ENCODE peak calls at places on chromosomes 6 and 20, in four cellular contexts. One of them, this sample, is unnamed.
A peak's percentile ranks its signal among the peaks of the same experiment; 100 is the strongest.

GRCh38 chr6:33987531-33988021 is 158.3 kb downstream of the GRM4 start:
- DNase-seq in Calu3: peak; percentile 55
- DNase-seq in Peyer's patch: peak; percentile 30
- DNase-seq in fibroblast of lung: no peak
- DNase-seq in this sample: no peak

GRCh38 chr20:18279231-18279630 is 9.1 kb upstream of the ZNF133 start:
- DNase-seq in fibroblast of lung: no peak
- DNase-seq in Calu3: no peak
- DNase-seq in Peyer's patch: no peak
- DNase-seq in this sample: no peak

GRCh38 chr6:132713355-132714134 is at the start of gene VNN1:
- DNase-seq in Peyer's patch: peak; percentile 83
- DNase-seq in Calu3: no peak
- DNase-seq in fibroblast of lung: no peak
- DNase-seq in this sample: no peak

GRCh38 chr6:1832844-1833787 is 223.4 kb downstream of the FOXC1 start:
- DNase-seq in Calu3: no peak
- DNase-seq in Peyer's patch: peak; percentile 68
- DNase-seq in fibroblast of lung: peak; percentile 60
- DNase-seq in this sample: no peak

GRCh38 chr6:81925201-81925600 is 172.7 kb upstream of the TENT5A start:
- DNase-seq in Calu3: no peak
- DNase-seq in Peyer's patch: no peak
- DNase-seq in fibroblast of lung: no peak
- DNase-seq in this sample: no peak

GRCh38 chr6:1136415-1136774 is 175.5 kb upstream of the FOXQ1 start:
- DNase-seq in fibroblast of lung: peak; percentile 54
- DNase-seq in Calu3: no peak
- DNase-seq in Peyer's patch: no peak
- DNase-seq in this sample: no peak

GRCh38 chr6:80939936-80940335 is 812.5 kb downstream of the TENT5A start:
- DNase-seq in Calu3: no peak
- DNase-seq in fibroblast of lung: no peak
- DNase-seq in Peyer's patch: no peak
- DNase-seq in this sample: no peak

GRCh38 chr6:122651031-122651430 is 40.8 kb downstream of the PKIB start:
- DNase-seq in Peyer's patch: no peak
- DNase-seq in fibroblast of lung: peak; percentile 55
- DNase-seq in Calu3: no peak
- DNase-seq in this sample: no peak

GRCh38 chr6:7974932-7975763 is 64.6 kb upstream of the TXNDC5 start:
- DNase-seq in Peyer's patch: peak; percentile 92
- DNase-seq in fibroblast of lung: peak; percentile 99
- DNase-seq in Calu3: peak; percentile 67
- DNase-seq in this sample: peak; percentile 45

GRCh38 chr20:49361872-49362663 is 84.2 kb upstream of the ZNFX1 start:
- DNase-seq in Peyer's patch: no peak
- DNase-seq in fibroblast of lung: no peak
- DNase-seq in Calu3: no peak
- DNase-seq in this sample: no peak

GRCh38 chr6:87155920-87156600 is 695 bp downstream of the ZNF292 start:
- DNase-seq in Calu3: peak; percentile 51
- DNase-seq in Peyer's patch: peak; percentile 66
- DNase-seq in fibroblast of lung: peak; percentile 59
- DNase-seq in this sample: peak; percentile 3

GRCh38 chr20:59780494-59781185 is 152.8 kb downstream of the SYCP2 start:
- DNase-seq in Peyer's patch: no peak
- DNase-seq in fibroblast of lung: no peak
- DNase-seq in Calu3: no peak
- DNase-seq in this sample: no peak

GRCh38 chr20:33490023-33490933 is at the start of gene CBFA2T2:
- DNase-seq in Calu3: no peak
- DNase-seq in Peyer's patch: peak; percentile 78
- DNase-seq in fibroblast of lung: peak; percentile 70
- DNase-seq in this sample: no peak

GRCh38 chr6:75842732-75843131 is 93.7 kb downstream of the MYO6 start:
- DNase-seq in fibroblast of lung: no peak
- DNase-seq in Peyer's patch: no peak
- DNase-seq in Calu3: no peak
- DNase-seq in this sample: no peak

GRCh38 chr20:58710481-58711265 is 18.1 kb downstream of the NPEPL1 start:
- DNase-seq in Peyer's patch: peak; percentile 36
- DNase-seq in fibroblast of lung: no peak
- DNase-seq in Calu3: no peak
- DNase-seq in this sample: no peak

GRCh38 chr6:101747711-101748110 is 354.2 kb downstream of the GRIK2 start:
- DNase-seq in Peyer's patch: no peak
- DNase-seq in Calu3: no peak
- DNase-seq in fibroblast of lung: peak; percentile 26
- DNase-seq in this sample: no peak

GRCh38 chr20:62577447-62577846 is 64.9 kb upstream of the SLCO4A1 start:
- DNase-seq in Calu3: peak; percentile 74
- DNase-seq in fibroblast of lung: no peak
- DNase-seq in Peyer's patch: peak; percentile 57
- DNase-seq in this sample: no peak
- TF ChIP-seq CTCF in Calu3: peak; percentile 2
- TF ChIP-seq CTCF in fibroblast of lung: no peak
- TF ChIP-seq CTCF in Peyer's patch: no peak
- TF ChIP-seq CTCF in this sample: no peak

GRCh38 chr20:36548006-36548315 is 6.6 kb downstream of the MYL9 start:
- DNase-seq in Peyer's patch: no peak
- DNase-seq in Calu3: no peak
- DNase-seq in fibroblast of lung: no peak
- DNase-seq in this sample: no peak
- TF ChIP-seq CTCF in Peyer's patch: no peak
- TF ChIP-seq CTCF in Calu3: no peak
- TF ChIP-seq CTCF in fibroblast of lung: no peak
- TF ChIP-seq CTCF in this sample: peak; percentile 30

DNA sequence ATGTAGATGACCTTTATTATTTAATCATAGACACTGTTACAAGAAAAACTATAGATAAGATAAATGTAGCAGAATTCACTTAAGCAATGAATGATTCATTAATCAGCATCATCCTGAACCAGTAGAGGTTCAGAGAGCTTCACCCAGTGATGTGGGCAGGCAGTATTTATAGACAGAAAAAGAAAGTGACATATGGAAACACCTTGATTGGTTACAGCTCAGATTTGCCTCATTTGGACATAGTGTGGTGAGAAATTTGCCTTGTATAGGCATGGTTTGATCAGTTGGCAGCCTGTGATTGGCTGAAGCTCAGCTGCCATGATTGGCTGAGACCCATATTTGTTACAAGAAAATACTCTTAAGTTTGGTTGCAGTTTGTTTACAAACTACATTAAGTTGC is 4.6 kb downstream of the C6orf58 start:
- DNase-seq in Calu3: no peak
- DNase-seq in Peyer's patch: no peak
- DNase-seq in fibroblast of lung: no peak
- DNase-seq in this sample: no peak
- TF ChIP-seq CTCF in Calu3: no peak
- TF ChIP-seq CTCF in Peyer's patch: no peak
- TF ChIP-seq CTCF in fibroblast of lung: no peak
- TF ChIP-seq CTCF in this sample: no peak

GRCh38 chr20:4470375-4470774 is 251.3 kb upstream of the PRND start:
- DNase-seq in fibroblast of lung: peak; percentile 82
- DNase-seq in Peyer's patch: no peak
- DNase-seq in Calu3: no peak
- DNase-seq in this sample: peak; percentile 98
- TF ChIP-seq CTCF in fibroblast of lung: no peak
- TF ChIP-seq CTCF in Peyer's patch: no peak
- TF ChIP-seq CTCF in Calu3: no peak
- TF ChIP-seq CTCF in this sample: peak; percentile 33

DNA sequence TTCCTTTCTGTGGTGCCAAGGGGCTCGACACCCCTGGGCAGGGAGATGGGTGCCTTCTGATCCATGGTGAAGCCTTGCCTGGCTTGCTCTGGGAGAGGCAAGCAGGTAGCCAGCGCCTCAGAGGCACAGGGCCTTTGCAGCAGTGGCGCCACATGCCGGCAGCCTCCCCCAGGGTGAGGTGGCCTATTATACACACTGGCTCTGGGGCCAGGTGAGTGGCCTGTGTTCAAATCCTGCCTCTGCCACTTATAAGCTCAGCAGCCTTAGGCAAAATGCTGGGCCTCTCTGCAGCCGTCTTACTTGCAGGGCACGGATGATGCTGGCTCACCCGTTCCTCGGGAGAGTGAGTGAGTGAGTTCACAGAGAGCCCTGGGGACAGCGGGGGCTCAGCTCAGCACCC is 176.9 kb downstream of the TFAP2C start:
- DNase-seq in Calu3: no peak
- DNase-seq in fibroblast of lung: no peak
- DNase-seq in Peyer's patch: no peak
- DNase-seq in this sample: no peak
- TF ChIP-seq CTCF in Calu3: no peak
- TF ChIP-seq CTCF in fibroblast of lung: no peak
- TF ChIP-seq CTCF in Peyer's patch: no peak
- TF ChIP-seq CTCF in this sample: no peak

DNA sequence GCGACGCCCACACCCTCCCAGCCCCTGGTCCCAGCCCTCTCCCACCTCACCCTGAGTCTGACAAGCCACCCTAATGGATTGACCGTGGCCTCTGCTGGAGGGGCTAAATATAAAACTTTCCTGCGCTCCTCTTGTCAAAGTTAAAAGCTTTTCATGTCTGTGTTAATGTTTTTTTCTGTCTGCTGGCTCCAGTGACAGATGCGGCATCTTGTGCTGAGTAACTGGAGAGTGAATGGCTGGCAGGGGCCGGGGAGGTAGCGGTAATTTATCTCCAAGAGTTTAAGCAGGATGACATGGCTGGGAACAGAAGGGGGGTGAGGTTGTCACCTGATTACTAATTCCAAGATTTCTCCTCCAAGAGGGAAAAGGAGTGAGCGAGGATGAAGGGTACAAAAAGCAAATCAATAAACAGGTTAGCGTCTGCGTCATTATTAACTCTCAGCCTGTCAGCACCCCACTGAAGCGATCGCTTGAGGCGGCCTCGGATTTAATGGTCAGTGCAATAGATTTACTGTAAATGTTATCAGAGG is 118.1 kb upstream of the MAFB start:
- DNase-seq in Calu3: no peak
- DNase-seq in fibroblast of lung: no peak
- DNase-seq in Peyer's patch: no peak
- DNase-seq in this sample: no peak
- TF ChIP-seq CTCF in Calu3: no peak
- TF ChIP-seq CTCF in fibroblast of lung: no peak
- TF ChIP-seq CTCF in Peyer's patch: no peak
- TF ChIP-seq CTCF in this sample: no peak

GRCh38 chr20:52295556-52295955 is 104.0 kb upstream of the ZFP64 start:
- DNase-seq in Calu3: no peak
- DNase-seq in Peyer's patch: no peak
- DNase-seq in fibroblast of lung: no peak
- DNase-seq in this sample: no peak

GRCh38 chr20:52294106-52294628 is 102.6 kb upstream of the ZFP64 start:
- DNase-seq in Peyer's patch: no peak
- DNase-seq in Calu3: no peak
- DNase-seq in fibroblast of lung: no peak
- DNase-seq in this sample: no peak

GRCh38 chr20:52290602-52291001 is 99.0 kb upstream of the ZFP64 start:
- DNase-seq in Peyer's patch: no peak
- DNase-seq in fibroblast of lung: no peak
- DNase-seq in Calu3: no peak
- DNase-seq in this sample: no peak

GRCh38 chr20:52291109-52291508 is 99.5 kb upstream of the ZFP64 start:
- DNase-seq in Calu3: no peak
- DNase-seq in fibroblast of lung: peak; percentile 10
- DNase-seq in Peyer's patch: no peak
- DNase-seq in this sample: no peak

GRCh38 chr20:52289956-52290355 is 98.4 kb upstream of the ZFP64 start:
- DNase-seq in Calu3: no peak
- DNase-seq in fibroblast of lung: no peak
- DNase-seq in Peyer's patch: no peak
- DNase-seq in this sample: no peak
- TF ChIP-seq CTCF in Calu3: no peak
- TF ChIP-seq CTCF in fibroblast of lung: no peak
- TF ChIP-seq CTCF in Peyer's patch: no peak
- TF ChIP-seq CTCF in this sample: no peak